ENCODE peak calls at places on chromosomes 7 and 10, in six cellular contexts. E, T, Y, P, U and H are unnamed samples.

GRCh38 chr10:124390788-124391187 is 27.9 kb downstream of the OAT start:
- DNase-seq in T (no peak), E (no peak), Y (no peak), P (no peak), U (no peak), H (no peak)

GRCh38 chr7:1695800-1696454 is 25.9 kb downstream of the ELFN1 start:
- DNase-seq in T (no peak), E (no peak), U (no peak), Y (no peak), P (no peak), H (no peak)

GRCh38 chr10:79329529-79329928 is 17.7 kb upstream of the PPIF start:
- DNase-seq in T (no peak), U (no peak), P (no peak), E (peak), Y (no peak), H (no peak)

GRCh38 chr10:103367379-103367781 is 396 bp upstream of the TAF5 start:
- DNase-seq in T (peak), Y (no peak), U (no peak), P (no peak), E (no peak), H (no peak)

GRCh38 chr7:142506601-142507000 is 242.7 kb upstream of the PRSS1 start:
- DNase-seq in U (no peak), P (no peak), T (no peak), Y (no peak), E (no peak), H (no peak)

GRCh38 chr7:78011642-78012041 is 213.1 kb downstream of the PHTF2 start:
- DNase-seq in U (no peak), E (no peak), Y (no peak), P (no peak), T (no peak), H (no peak)

GRCh38 chr10:8444630-8445029 is 390.1 kb downstream of the GATA3 start:
- DNase-seq in E (no peak), Y (no peak), U (peak), T (no peak), P (peak), H (no peak)

GRCh38 chr10:61628199-61628874 is 34.4 kb upstream of the CABCOCO1 start:
- DNase-seq in Y (no peak), P (no peak), E (no peak), U (no peak), T (no peak), H (no peak)

GRCh38 chr10:42551582-42552187 is 86.7 kb downstream of the ZNF33B start:
- DNase-seq in U (no peak), P (no peak), T (no peak), E (no peak), Y (peak), H (no peak)

GRCh38 chr10:68553138-68553537 is 7.0 kb upstream of the TET1 start:
- DNase-seq in U (no peak), P (no peak), T (no peak), Y (no peak), E (no peak), H (no peak)

GRCh38 chr7:15462721-15463389 is 99.0 kb downstream of the AGMO start:
- DNase-seq in U (no peak), P (no peak), T (no peak), Y (no peak), E (no peak), H (no peak)

GRCh38 chr7:46970131-46970430 is 611.8 kb downstream of the TNS3 start:
- DNase-seq in U (no peak), T (no peak), E (no peak), P (no peak), Y (no peak), H (no peak)

GRCh38 chr7:124462249-124462648 is 303.3 kb downstream of the GPR37 start:
- DNase-seq in T (no peak), E (no peak), Y (no peak), U (no peak), P (no peak), H (no peak)

GRCh38 chr7:107201795-107202450 is 33.1 kb downstream of the HBP1 start:
- DNase-seq in E (no peak), P (no peak), T (peak), Y (no peak), U (peak), H (peak)

GRCh38 chr7:45196374-45196773 is 38.8 kb downstream of the RAMP3 start:
- DNase-seq in P (no peak), Y (no peak), T (no peak), E (no peak), U (no peak), H (no peak)

GRCh38 chr7:13778967-13779366 is 210.5 kb downstream of the ETV1 start:
- DNase-seq in Y (no peak), U (no peak), P (no peak), E (peak), T (no peak), H (no peak)

GRCh38 chr10:72261323-72262018 is 12.3 kb upstream of the DDIT4 start:
- DNase-seq in E (no peak), Y (no peak), T (no peak), U (no peak), P (no peak), H (no peak)

GRCh38 chr7:130144632-130145171 is 60.5 kb downstream of the TMEM209 start:
- DNase-seq in U (no peak), T (peak), P (no peak), E (no peak), Y (no peak), H (no peak)

GRCh38 chr10:19572056-19572455 is 244.2 kb upstream of the PLXDC2 start:
- DNase-seq in T (no peak), P (no peak), Y (no peak), U (no peak), E (no peak), H (no peak)

GRCh38 chr10:115774721-115775120 is 498.3 kb downstream of the GFRA1 start:
- DNase-seq in P (no peak), Y (no peak), E (no peak), U (no peak), T (no peak), H (no peak)

GRCh38 chr7:157151626-157152339 is 13.1 kb downstream of the UBE3C start:
- DNase-seq in T (no peak), P (no peak), E (no peak), U (no peak), Y (no peak), H (no peak)

GRCh38 chr10:47451998-47452494 is 31.9 kb downstream of the ANXA8 start:
- DNase-seq in Y (no peak), P (no peak), T (no peak), E (peak), U (no peak), H (no peak)

GRCh38 chr10:74587109-74587508 is 239.3 kb upstream of the KAT6B start:
- DNase-seq in Y (no peak), E (no peak), P (no peak), T (no peak), U (no peak), H (no peak)

GRCh38 chr10:64101611-64102263 is 580.5 kb downstream of the REEP3 start:
- DNase-seq in U (no peak), T (no peak), Y (no peak), E (no peak), P (no peak), H (no peak)
- TF ChIP-seq CTCF in U (no peak), T (no peak), Y (no peak), E (no peak), P (no peak), H (no peak)

GRCh38 chr7:28754027-28754426 is 204.1 kb downstream of the TRIL start:
- DNase-seq in T (peak), P (peak), Y (no peak), U (no peak), E (no peak), H (no peak)
- TF ChIP-seq CTCF in T (no peak), P (no peak), Y (no peak), U (no peak), E (no peak), H (no peak)

GRCh38 chr7:49243521-49243920 is 319.2 kb downstream of the CDC14C start:
- DNase-seq in P (no peak), Y (no peak), E (no peak), T (no peak), U (no peak), H (no peak)
- TF ChIP-seq CTCF in P (peak), Y (no peak), E (no peak), T (no peak), U (peak), H (no peak)

DNA sequence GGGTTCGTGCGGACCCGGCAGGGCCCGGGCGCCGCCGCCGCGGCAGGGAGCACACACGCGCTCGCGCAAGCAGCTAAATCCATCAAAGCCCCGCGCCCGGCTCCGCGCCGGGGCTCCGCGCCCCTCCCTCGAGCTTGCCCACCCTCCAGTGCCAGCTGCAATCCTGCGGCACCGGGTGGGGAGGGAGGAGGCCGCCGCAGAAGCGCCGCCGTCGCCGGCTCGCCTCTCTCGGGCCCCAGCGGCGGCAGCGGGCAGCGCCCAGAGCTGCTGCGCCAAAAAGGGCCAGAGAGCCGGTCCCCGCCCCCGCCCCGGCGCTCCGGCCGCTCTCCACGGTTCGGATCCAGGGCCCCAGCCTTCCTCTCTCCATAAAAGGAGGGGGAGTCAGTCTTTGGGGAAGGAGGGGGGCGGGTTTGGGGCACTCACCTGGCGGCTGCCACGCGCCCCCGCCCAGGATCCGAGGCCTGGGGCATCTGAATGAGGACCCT is 370 bp upstream of the PDGFA start:
- DNase-seq in E (peak), Y (no peak), U (peak), T (peak), P (peak), H (peak)
- TF ChIP-seq CTCF in E (no peak), Y (peak), U (no peak), T (no peak), P (peak), H (no peak)